ENCODE peak calls at places on chromosomes 5 and 9, in eight cellular contexts. S is stimulated activated CD4-positive, alpha-beta T cell treated with anti-CD3 and anti-CD28 coated beads, Interleukin-1b, Interleukin-23, amount 100 ng/mL, for 4 hours; K is amniotic stem cell; Z is Peyer's patch; B is iPS-NIHi11; H is T-helper 2 cell treated with Interferon-gamma antibody and Interleukin-4, amounts not matched to agents 5 μg/mL and 100 μg/mL, for 36 hours; O is NCI-H1092 treated with DMSO at 0.1 percent for 48 hours; Y is stimulated activated CD8-positive, alpha-beta memory T cell treated with anti-CD3 and anti-CD28 coated beads, Interleukin-15, amount 100 ng/mL, for 24 hours. P is an unnamed sample.
A peak's percentile ranks its signal among the peaks of the same experiment; 100 is the strongest.

GRCh38 chr5:116358015-116358523 is 216.6 kb downstream of the SEMA6A start:
- DNase-seq in H (no peak), K (no peak), Y (no peak), O (no peak), B (no peak), S (no peak), Z (no peak), P (no peak)

GRCh38 chr9:87622936-87623335 is 103.0 kb upstream of the CTSL start:
- DNase-seq in Z (no peak), H (no peak), Y (no peak), S (no peak), O (no peak), B (no peak), K (no peak), P (no peak)

GRCh38 chr5:73031839-73032238 is 76.0 kb downstream of the FCHO2 start:
- DNase-seq in Y (no peak), H (no peak), S (no peak), Z (no peak), K (peak; percentile 18), B (no peak), O (peak; percentile 36), P (no peak)

GRCh38 chr9:107943901-107944300 is 454.3 kb upstream of the KLF4 start:
- DNase-seq in B (no peak), O (no peak), H (no peak), S (no peak), K (no peak), Y (no peak), Z (no peak), P (no peak)

GRCh38 chr9:107542401-107542800 is 52.8 kb upstream of the KLF4 start:
- DNase-seq in K (no peak), O (no peak), S (no peak), B (no peak), Y (no peak), H (no peak), Z (no peak), P (no peak)

GRCh38 chr9:75184471-75184870 is 96.2 kb downstream of the OSTF1 start:
- DNase-seq in Y (no peak), Z (no peak), S (no peak), O (no peak), K (no peak), H (no peak), B (no peak), P (no peak)

GRCh38 chr5:172758077-172758835 is 12.7 kb downstream of the DUSP1 start:
- DNase-seq in Y (no peak), Z (peak; percentile 44), K (peak; percentile 33), H (no peak), B (peak; percentile 55), O (no peak), S (no peak), P (no peak)

GRCh38 chr9:89604463-89605180 is at the start of gene GADD45G:
- DNase-seq in K (no peak), B (peak; percentile 95), S (peak; percentile 76), H (peak; percentile 97), O (peak; percentile 96), Y (peak; percentile 52), Z (peak; percentile 96), P (peak; percentile 95)

GRCh38 chr9:14415947-14416346 is 102.0 kb upstream of the NFIB start:
- DNase-seq in Z (no peak), K (no peak), B (no peak), O (no peak), S (no peak), Y (no peak), H (no peak), P (no peak)

GRCh38 chr9:89310486-89311345 is at the start of gene CKS2:
- DNase-seq in B (peak; percentile 96), Z (peak; percentile 100), K (peak; percentile 99), S (peak; percentile 99), Y (peak; percentile 97), O (peak; percentile 100), H (peak; percentile 100), P (peak; percentile 100)

GRCh38 chr5:58836351-58836750 is 253.5 kb downstream of the RAB3C start:
- DNase-seq in Y (no peak), S (no peak), O (no peak), K (no peak), B (no peak), H (no peak), Z (no peak), P (no peak)

GRCh38 chr5:10762178-10762775 is 1.2 kb upstream of the DAP start:
- DNase-seq in K (no peak), B (no peak), O (no peak), Z (peak; percentile 63), H (no peak), S (no peak), Y (no peak), P (peak; percentile 44)

GRCh38 chr5:159050408-159051091 is 49.2 kb downstream of the EBF1 start:
- DNase-seq in S (no peak), Y (no peak), Z (no peak), B (no peak), K (no peak), H (no peak), O (peak; percentile 14), P (no peak)

GRCh38 chr9:17134396-17134842 is 421 bp upstream of the CNTLN start:
- DNase-seq in Z (no peak), K (no peak), H (no peak), S (no peak), B (no peak), O (no peak), Y (no peak), P (no peak)

GRCh38 chr5:149757186-149757950 is 27.3 kb downstream of the PPARGC1B start:
- DNase-seq in H (no peak), K (no peak), B (no peak), Y (no peak), Z (no peak), O (peak; percentile 34), S (no peak), P (peak; percentile 63)

P was measured in colonic mucosa.